ENCODE peak calls at places on chromosomes 4 and X, in six cellular contexts. J is HFF-Myc; T is pancreas; O is GM12864; E is naive thymus-derived CD4-positive, alpha-beta T cell; L is heart right ventricle. Y is an unnamed sample.

GRCh38 chr4:166458756-166459155 is 585.7 kb downstream of the TLL1 start:
- DNase-seq in J (no peak), E (no peak), O (no peak), T (no peak), L (no peak), Y (no peak)

GRCh38 chrX:776061-776460 is 145.5 kb downstream of the SHOX start:
- DNase-seq in O (no peak), T (no peak), J (no peak), L (no peak), E (no peak), Y (no peak)

GRCh38 chr4:186240452-186240847 is 13.1 kb downstream of the KLKB1 start:
- DNase-seq in J (no peak), E (no peak), T (no peak), O (no peak), L (no peak), Y (no peak)

GRCh38 chr4:102825261-102826071 is 1.9 kb downstream of the UBE2D3 start:
- DNase-seq in L (peak), O (peak), E (peak), J (peak), T (peak), Y (peak)

GRCh38 chr4:83282049-83282535 is 2.5 kb downstream of the COQ2 start:
- DNase-seq in J (no peak), T (no peak), E (peak), O (no peak), L (peak), Y (no peak)

GRCh38 chr4:141713185-141713584 is 76.8 kb downstream of the IL15 start:
- DNase-seq in O (no peak), T (no peak), E (no peak), J (no peak), L (no peak), Y (no peak)

GRCh38 chr4:123415977-123416376 is 19.4 kb downstream of the SPRY1 start:
- DNase-seq in L (no peak), E (no peak), T (no peak), O (no peak), J (no peak), Y (no peak)

GRCh38 chr4:146469053-146469452 is 52.7 kb downstream of the SLC10A7 start:
- DNase-seq in L (no peak), E (no peak), O (no peak), T (no peak), J (no peak), Y (no peak)

GRCh38 chrX:71637848-71638247 is 19.5 kb upstream of the CXCR3 start:
- DNase-seq in L (no peak), J (no peak), E (no peak), T (no peak), O (no peak), Y (no peak)

DNA sequence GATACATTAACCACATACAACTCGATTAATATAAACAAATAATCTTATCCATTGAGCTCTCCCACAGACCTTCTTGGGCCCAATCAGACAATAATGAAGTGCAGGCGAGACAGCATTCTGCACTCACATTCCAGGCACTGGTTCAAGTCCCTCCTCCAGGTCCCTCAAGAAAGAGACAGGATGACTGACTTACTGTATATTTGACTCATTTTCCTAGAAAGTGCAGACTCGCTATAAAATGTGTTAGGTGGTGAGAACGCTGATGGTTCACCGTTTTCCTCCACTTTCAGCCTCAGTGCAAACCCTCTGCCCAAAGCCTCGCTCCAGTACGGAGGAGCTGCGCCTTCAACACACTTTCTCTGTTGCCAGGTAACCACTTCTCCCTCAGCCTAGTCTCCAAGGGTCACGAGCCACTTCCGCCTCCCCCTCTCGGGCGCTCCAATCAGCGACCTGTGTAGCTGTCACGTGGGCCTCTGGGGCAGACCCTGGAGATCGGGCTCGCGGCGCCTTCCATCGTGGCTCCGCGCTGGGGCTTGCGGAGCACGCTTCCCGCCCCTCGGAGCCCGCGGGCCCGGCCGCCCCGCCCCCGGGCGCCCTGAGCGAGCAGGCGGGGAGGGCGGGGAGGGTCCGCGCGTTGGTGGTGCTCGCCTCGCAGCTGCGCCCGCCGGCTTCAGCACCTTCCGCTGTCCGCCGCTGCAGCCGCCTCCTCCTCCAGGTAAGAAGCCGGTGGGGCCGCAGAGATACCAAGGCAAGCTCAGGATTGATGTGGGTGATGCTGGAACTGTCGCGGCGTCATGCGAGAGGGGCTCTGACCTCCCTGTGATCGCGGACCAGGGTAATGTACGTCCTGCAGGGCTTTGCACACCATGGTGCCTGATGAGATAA is at the start of gene WDR17:
- DNase-seq in E (peak), J (peak), L (peak), O (peak), T (peak), Y (peak)
- H3K4me3 ChIP-seq in E (peak), J (peak), L (peak), O (peak), T (peak), Y (peak)

GRCh38 chrX:12973561-12974216 is 1.2 kb upstream of the TMSB4X start:
- DNase-seq in J (no peak), E (peak), L (peak), T (no peak), O (no peak), Y (no peak)

GRCh38 chrX:12974217-12974796 is 603 bp upstream of the TMSB4X start:
- DNase-seq in J (no peak), E (no peak), T (no peak), O (no peak), L (peak), Y (peak)

GRCh38 chrX:12972239-12972638 is 2.7 kb upstream of the TMSB4X start:
- DNase-seq in T (no peak), O (no peak), L (no peak), J (no peak), E (no peak), Y (no peak)

GRCh38 chrX:12971282-12972003 is 3.5 kb upstream of the TMSB4X start:
- DNase-seq in J (no peak), T (peak), O (no peak), L (peak), E (no peak), Y (peak)

DNA sequence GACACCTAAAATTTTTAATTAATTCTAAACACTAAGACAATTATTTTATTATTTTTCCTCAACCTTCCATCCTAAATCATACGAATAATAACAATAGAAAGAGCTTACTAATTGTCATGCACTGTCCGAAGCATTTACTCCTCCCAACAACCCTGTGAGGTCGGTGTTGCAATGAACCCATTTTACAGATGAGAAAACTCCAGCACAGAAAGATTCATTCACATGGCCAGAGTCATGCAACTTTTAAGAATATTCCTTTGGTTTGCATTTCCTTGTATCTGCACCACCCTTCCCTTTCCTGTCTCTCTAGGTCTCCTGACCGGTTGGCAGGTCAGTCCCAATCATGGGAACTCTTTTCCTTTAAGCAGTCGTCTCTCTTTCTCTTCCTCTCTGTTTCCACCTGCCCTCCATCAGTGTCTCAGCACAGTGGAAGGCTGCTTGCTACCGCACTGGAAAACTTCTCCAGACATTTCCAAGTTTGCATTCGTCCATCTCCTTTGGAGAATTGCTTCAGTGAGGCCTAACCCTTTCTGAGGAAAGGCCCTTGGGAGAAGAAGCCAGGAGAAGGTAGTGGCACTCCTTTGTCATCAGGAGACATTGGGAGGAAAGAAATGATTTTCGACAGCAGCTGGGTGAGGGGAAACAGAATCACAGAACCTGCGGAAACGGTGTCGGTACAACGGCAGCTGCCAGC is 1.9 kb upstream of the TMSB4X start:
- DNase-seq in T (no peak), J (no peak), E (no peak), L (no peak), O (no peak), Y (no peak)
- H3K4me3 ChIP-seq in T (no peak), J (no peak), E (peak), L (peak), O (peak), Y (peak)

GRCh38 chrX:65673857-65674350 is 6.5 kb downstream of the MSN start:
- DNase-seq in T (no peak), O (no peak), E (no peak), L (no peak), J (no peak), Y (no peak)

GRCh38 chrX:65671966-65672365 is 4.5 kb downstream of the MSN start:
- DNase-seq in L (no peak), E (no peak), J (no peak), T (no peak), O (no peak), Y (no peak)

GRCh38 chrX:65674351-65674893 is 7.0 kb downstream of the MSN start:
- DNase-seq in T (no peak), E (peak), J (no peak), O (no peak), L (no peak), Y (no peak)

GRCh38 chrX:65668362-65669310 is 1.2 kb downstream of the MSN start:
- DNase-seq in L (peak), J (no peak), E (peak), O (no peak), T (no peak), Y (peak)

GRCh38 chrX:65671286-65671685 is 3.8 kb downstream of the MSN start:
- DNase-seq in O (no peak), T (no peak), E (no peak), L (no peak), J (no peak), Y (no peak)
- H3K4me3 ChIP-seq in O (peak), T (no peak), E (peak), L (peak), J (peak), Y (no peak)

GRCh38 chr4:119525005-119525749 is 103.4 kb downstream of the PDE5A start:
- DNase-seq in T (no peak), E (no peak), L (no peak), J (peak), O (no peak), Y (no peak)
- H3K4me3 ChIP-seq in T (no peak), E (no peak), L (no peak), J (no peak), O (no peak), Y (no peak)

GRCh38 chr4:152352215-152352614 is 183.7 kb downstream of the FBXW7 start:
- DNase-seq in L (no peak), E (no peak), O (no peak), T (no peak), J (no peak), Y (no peak)
- H3K4me3 ChIP-seq in L (peak), E (no peak), O (no peak), T (peak), J (peak), Y (peak)

GRCh38 chrX:107324493-107325310 is 118.3 kb downstream of the DNAAF6 start:
- DNase-seq in E (no peak), L (peak), T (no peak), J (no peak), O (no peak), Y (no peak)
- H3K4me3 ChIP-seq in E (no peak), L (no peak), T (no peak), J (no peak), O (no peak), Y (no peak)

GRCh38 chrX:104372547-104372946 is 117.8 kb upstream of the ESX1 start:
- DNase-seq in T (no peak), J (no peak), O (no peak), E (no peak), L (no peak), Y (no peak)

GRCh38 chrX:104376937-104377336 is 122.2 kb upstream of the ESX1 start:
- DNase-seq in J (no peak), O (no peak), L (no peak), T (no peak), E (no peak), Y (no peak)
- H3K4me3 ChIP-seq in J (no peak), O (no peak), L (no peak), T (no peak), E (no peak), Y (no peak)